ENCODE peak calls at places on chromosome 13, in eight cellular contexts. Q, K, J, G, V, P, Z and I are unnamed samples.

GRCh38 chr13:77143325-77143907 is 116.5 kb upstream of the FBXL3 start:
- DNase-seq in K (no peak), J (peak), P (peak), Q (peak), V (no peak), Z (no peak), G (peak), I (no peak)

GRCh38 chr13:24148414-24149305 is 11.9 kb upstream of the SPATA13 start:
- DNase-seq in Z (peak), Q (peak), J (peak), G (peak), P (peak), V (no peak), K (no peak), I (no peak)

GRCh38 chr13:23959231-23959862 is 62.0 kb upstream of the C1QTNF9B start:
- DNase-seq in V (no peak), P (peak), G (peak), K (no peak), Z (no peak), J (no peak), Q (no peak), I (no peak)

GRCh38 chr13:93309886-93310520 is 83.4 kb downstream of the GPC6 start:
- DNase-seq in K (no peak), G (peak), V (no peak), J (no peak), Q (no peak), P (peak), Z (no peak), I (no peak)

GRCh38 chr13:55661505-55661904 is 1479.2 kb upstream of the PRR20A start:
- DNase-seq in J (no peak), Z (no peak), G (no peak), V (no peak), P (no peak), K (no peak), Q (no peak), I (no peak)

GRCh38 chr13:78121459-78122348 is 203.1 kb upstream of the EDNRB start:
- DNase-seq in Z (peak), J (peak), K (no peak), V (peak), Q (no peak), G (peak), P (peak), I (no peak)

GRCh38 chr13:93409001-93409400 is 182.4 kb downstream of the GPC6 start:
- DNase-seq in K (no peak), J (no peak), G (no peak), Q (no peak), Z (no peak), P (peak), V (no peak), I (no peak)

GRCh38 chr13:112819111-112819510 is 129.3 kb downstream of the ATP11A start:
- DNase-seq in Q (no peak), Z (no peak), J (no peak), G (no peak), P (no peak), V (no peak), K (no peak), I (no peak)

GRCh38 chr13:113110048-113110851 is 4.7 kb downstream of the F7 start:
- DNase-seq in V (no peak), G (no peak), Q (no peak), J (no peak), Z (no peak), K (no peak), P (peak), I (no peak)

GRCh38 chr13:35923347-35923746 is 207.8 kb downstream of the DCLK1 start:
- DNase-seq in Q (no peak), K (no peak), P (peak), V (no peak), G (peak), J (no peak), Z (no peak), I (no peak)

GRCh38 chr13:40058757-40059236 is 403.3 kb downstream of the COG6 start:
- DNase-seq in G (no peak), Z (no peak), V (no peak), J (no peak), Q (no peak), P (peak), K (no peak), I (no peak)

GRCh38 chr13:27174766-27175455 is 3.3 kb upstream of the USP12 start:
- DNase-seq in G (no peak), P (peak), J (no peak), Z (no peak), V (no peak), K (no peak), Q (no peak), I (no peak)

GRCh38 chr13:114143806-114144605 is 11.6 kb upstream of the RASA3 start:
- DNase-seq in G (no peak), K (no peak), Q (no peak), Z (no peak), J (peak), V (peak), P (no peak), I (no peak)

GRCh38 chr13:79079351-79079839 is 326.7 kb downstream of the RBM26 start:
- DNase-seq in J (no peak), Q (no peak), V (peak), K (no peak), G (no peak), P (no peak), Z (no peak), I (no peak)

GRCh38 chr13:44197791-44198770 is 175.5 kb upstream of the SERP2 start:
- DNase-seq in Z (no peak), J (no peak), K (no peak), V (no peak), G (peak), P (peak), Q (no peak), I (peak)

GRCh38 chr13:96963786-96964475 is 30.3 kb downstream of the OXGR1 start:
- DNase-seq in G (no peak), Z (no peak), P (no peak), Q (no peak), K (no peak), V (no peak), J (no peak), I (no peak)

GRCh38 chr13:113065406-113066141 is 40.0 kb upstream of the F7 start:
- DNase-seq in Q (no peak), V (no peak), Z (no peak), J (no peak), G (peak), K (no peak), P (no peak), I (no peak)

GRCh38 chr13:110486061-110486780 is 75.3 kb downstream of the RAB20 start:
- DNase-seq in K (no peak), G (no peak), P (no peak), J (no peak), Q (no peak), Z (no peak), V (no peak), I (no peak)

GRCh38 chr13:76832258-76832988 is 53.8 kb downstream of the KCTD12 start:
- DNase-seq in P (no peak), V (no peak), Q (no peak), Z (no peak), J (no peak), G (no peak), K (no peak), I (no peak)

GRCh38 chr13:113729329-113730019 is 29.6 kb upstream of the TMEM255B start:
- DNase-seq in G (peak), K (no peak), P (no peak), Z (no peak), J (no peak), V (no peak), Q (no peak), I (no peak)

GRCh38 chr13:36706755-36707154 is 32.9 kb downstream of the SERTM1 start:
- DNase-seq in V (no peak), P (peak), Z (no peak), Q (no peak), K (no peak), G (peak), J (no peak), I (no peak)

DNA sequence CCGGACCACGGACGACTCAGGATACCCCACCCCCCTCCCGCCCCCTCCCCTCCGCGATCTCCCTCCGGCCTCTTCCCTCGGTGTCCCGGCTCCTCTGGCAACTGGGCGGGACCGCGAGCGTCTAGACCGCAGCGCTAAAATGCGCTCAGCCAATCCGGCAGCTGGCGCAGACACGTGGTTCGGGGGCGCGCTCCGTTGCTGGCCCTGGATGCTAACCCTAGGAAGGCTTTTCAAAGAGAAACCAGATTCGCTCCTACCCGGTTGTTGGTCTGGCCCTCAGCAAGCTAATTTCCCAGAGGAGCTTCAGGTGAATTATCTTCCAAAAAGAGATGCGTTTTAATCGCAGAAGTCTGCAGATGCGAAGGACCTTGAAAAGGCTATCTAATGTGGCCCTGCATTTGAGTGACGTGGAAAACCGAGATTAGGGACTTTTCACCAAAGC is at the start of gene DZIP1:
- DNase-seq in G (peak), Q (peak), V (no peak), J (peak), P (peak), K (no peak), Z (peak), I (no peak)
- H3K4me3 ChIP-seq in G (peak), Q (peak), V (no peak), J (peak), P (peak), K (peak), Z (peak), I (peak)

GRCh38 chr13:45464141-45464686 is 525 bp upstream of the COG3 start:
- DNase-seq in Q (no peak), K (no peak), Z (no peak), V (no peak), P (no peak), J (no peak), G (no peak), I (no peak)

GRCh38 chr13:45472171-45472705 is 7.5 kb downstream of the COG3 start:
- DNase-seq in K (no peak), Q (no peak), V (no peak), P (no peak), G (no peak), J (no peak), Z (no peak), I (no peak)

GRCh38 chr13:45464687-45465453 is at the start of gene COG3:
- DNase-seq in Z (peak), J (peak), K (peak), G (peak), Q (peak), P (peak), V (peak), I (peak)

GRCh38 chr13:45468676-45469075 is 3.9 kb downstream of the COG3 start:
- DNase-seq in Z (no peak), G (no peak), P (no peak), J (no peak), K (no peak), Q (no peak), V (peak), I (no peak)

DNA sequence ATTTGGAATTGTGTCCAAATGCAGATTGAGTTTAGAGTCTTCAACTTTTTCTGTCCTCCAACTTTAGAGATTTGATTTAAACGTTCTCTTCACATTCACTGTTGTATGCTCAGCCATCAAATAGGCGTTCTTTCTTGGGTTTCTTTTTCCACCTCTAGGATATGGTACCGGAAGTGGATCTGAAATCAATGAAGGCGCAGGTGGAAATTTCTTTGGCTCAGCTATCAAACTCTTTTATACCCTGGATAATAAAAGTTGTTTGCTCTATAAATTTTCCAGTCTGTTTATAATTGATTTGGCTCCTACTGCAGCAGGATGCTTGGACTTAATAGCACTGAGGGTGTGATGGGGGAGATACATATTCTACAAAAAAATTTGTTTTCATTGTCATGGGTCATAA is 1.6 kb downstream of the COG3 start:
- DNase-seq in Q (no peak), V (no peak), J (no peak), Z (no peak), G (no peak), P (no peak), K (no peak), I (no peak)
- H3K4me3 ChIP-seq in Q (peak), V (no peak), J (no peak), Z (no peak), G (peak), P (peak), K (no peak), I (peak)

GRCh38 chr13:75759531-75759930 is 123.4 kb downstream of the LMO7 start:
- DNase-seq in V (no peak), G (no peak), Q (no peak), Z (no peak), K (no peak), J (no peak), P (no peak), I (no peak)
- H3K4me3 ChIP-seq in V (no peak), G (no peak), Q (no peak), Z (no peak), K (no peak), J (peak), P (no peak), I (no peak)

GRCh38 chr13:48038763-48039162 is 1.2 kb downstream of the NUDT15 start:
- DNase-seq in V (peak), G (no peak), J (no peak), Z (no peak), P (no peak), K (no peak), Q (no peak), I (no peak)
- H3K4me3 ChIP-seq in V (peak), G (no peak), J (no peak), Z (no peak), P (no peak), K (no peak), Q (peak), I (no peak)

DNA sequence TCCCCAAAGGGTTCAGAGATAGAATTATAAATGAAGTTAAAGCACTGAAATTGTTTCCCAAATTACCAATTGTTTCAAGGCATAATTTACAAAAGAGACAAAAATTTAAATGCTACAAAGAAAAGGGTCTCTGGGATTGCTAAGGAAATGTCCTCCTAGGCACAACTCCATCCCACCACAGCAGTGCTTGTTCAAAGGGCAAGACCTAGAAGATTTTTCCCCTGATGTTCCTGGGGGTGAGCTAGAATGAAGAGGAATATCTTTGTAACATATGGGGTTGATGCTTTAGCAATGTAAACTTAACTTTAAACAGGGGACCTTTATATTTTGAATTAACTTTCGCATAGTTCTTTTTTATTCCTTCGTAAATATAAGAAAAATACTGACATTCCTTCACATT is 1.6 kb downstream of the LCP1 start:
- DNase-seq in J (no peak), V (no peak), K (no peak), P (no peak), G (no peak), Q (no peak), Z (no peak), I (no peak)
- H3K4me3 ChIP-seq in J (no peak), V (peak), K (no peak), P (no peak), G (no peak), Q (no peak), Z (no peak), I (no peak)

GRCh38 chr13:48731957-48732569 is 78.3 kb downstream of the CYSLTR2 start:
- DNase-seq in G (no peak), V (peak), J (peak), P (peak), Q (no peak), Z (no peak), K (no peak), I (no peak)
- H3K4me3 ChIP-seq in G (no peak), V (no peak), J (no peak), P (no peak), Q (no peak), Z (no peak), K (no peak), I (no peak)

DNA sequence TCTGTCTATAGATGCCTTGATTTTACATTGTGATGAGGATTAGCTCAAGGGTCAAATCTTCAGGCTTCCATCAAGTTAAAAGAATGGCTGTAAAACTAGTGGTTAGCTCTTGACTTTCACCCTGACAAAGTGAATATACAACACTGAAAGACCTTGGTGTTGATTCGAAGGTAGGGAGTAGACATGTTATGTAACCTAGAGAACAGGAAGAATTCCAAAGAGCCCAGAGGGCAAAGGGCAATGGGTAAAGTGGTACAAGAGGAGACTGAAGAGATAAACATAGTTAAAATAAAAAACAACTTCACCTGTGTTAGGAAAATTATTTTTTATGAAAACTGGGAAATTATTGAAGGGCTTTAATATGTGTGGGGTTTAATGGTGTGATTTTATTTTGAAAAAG is 833.2 kb upstream of the KLHL1 start:
- DNase-seq in J (no peak), P (no peak), Z (no peak), K (no peak), V (no peak), Q (no peak), G (no peak), I (no peak)
- H3K4me3 ChIP-seq in J (no peak), P (no peak), Z (no peak), K (no peak), V (no peak), Q (no peak), G (no peak), I (no peak)

GRCh38 chr13:30905932-30906383 is at the start of gene MEDAG:
- DNase-seq in K (peak), V (no peak), P (peak), Z (peak), Q (no peak), G (peak), J (no peak), I (peak)
- H3K4me3 ChIP-seq in K (peak), V (no peak), P (peak), Z (peak), Q (peak), G (peak), J (no peak), I (peak)

GRCh38 chr13:42270160-42270856 is 1.6 kb upstream of the AKAP11 start:
- DNase-seq in J (no peak), P (no peak), G (no peak), Q (no peak), V (no peak), K (no peak), Z (no peak), I (no peak)
- H3K4me3 ChIP-seq in J (no peak), P (no peak), G (no peak), Q (no peak), V (peak), K (no peak), Z (no peak), I (no peak)

GRCh38 chr13:21668665-21669599 is 1.9 kb upstream of the FGF9 start:
- DNase-seq in J (no peak), Z (no peak), K (no peak), P (peak), V (peak), G (peak), Q (no peak), I (no peak)
- H3K4me3 ChIP-seq in J (peak), Z (peak), K (peak), P (peak), V (peak), G (peak), Q (peak), I (peak)